ENCODE peak calls at places on chromosomes 7 and 10, in nine cellular contexts. One of them, this sample, is unnamed.

GRCh38 chr10:66827353-66827752 is 98.5 kb upstream of the LRRTM3 start:
- DNase-seq in GDM1: no peak
- DNase-seq in right lobe of liver: no peak
- DNase-seq in fibroblast of villous mesenchyme: peak
- DNase-seq in neural crest cell: no peak
- DNase-seq in stimulated activated CD4-positive, alpha-beta T cell treated with anti-CD3 and anti-CD28 coated beads, TNF-alpha, amount 100 ng/mL, for 1 hour: no peak
- DNase-seq in left cardiac atrium: no peak
- DNase-seq in kidney glomerular epithelial cell: peak
- DNase-seq in NCI-H1105 treated with DMSO at 0.1 percent for 48 hours: no peak
- DNase-seq in this sample: no peak

GRCh38 chr7:73526892-73527821 is 5.1 kb upstream of the BAZ1B start:
- DNase-seq in GDM1: no peak
- DNase-seq in right lobe of liver: no peak
- DNase-seq in fibroblast of villous mesenchyme: no peak
- DNase-seq in neural crest cell: no peak
- DNase-seq in stimulated activated CD4-positive, alpha-beta T cell treated with anti-CD3 and anti-CD28 coated beads, TNF-alpha, amount 100 ng/mL, for 1 hour: no peak
- DNase-seq in left cardiac atrium: no peak
- DNase-seq in kidney glomerular epithelial cell: no peak
- DNase-seq in NCI-H1105 treated with DMSO at 0.1 percent for 48 hours: no peak
- DNase-seq in this sample: no peak

GRCh38 chr7:107630342-107630741 is 30.3 kb upstream of the SLC26A4 start:
- DNase-seq in GDM1: no peak
- DNase-seq in right lobe of liver: no peak
- DNase-seq in fibroblast of villous mesenchyme: no peak
- DNase-seq in neural crest cell: no peak
- DNase-seq in stimulated activated CD4-positive, alpha-beta T cell treated with anti-CD3 and anti-CD28 coated beads, TNF-alpha, amount 100 ng/mL, for 1 hour: no peak
- DNase-seq in left cardiac atrium: no peak
- DNase-seq in kidney glomerular epithelial cell: no peak
- DNase-seq in NCI-H1105 treated with DMSO at 0.1 percent for 48 hours: no peak
- DNase-seq in this sample: no peak

GRCh38 chr10:87705339-87705738 is 45.7 kb downstream of the PAPSS2 start:
- DNase-seq in GDM1: no peak
- DNase-seq in right lobe of liver: no peak
- DNase-seq in fibroblast of villous mesenchyme: peak
- DNase-seq in neural crest cell: no peak
- DNase-seq in stimulated activated CD4-positive, alpha-beta T cell treated with anti-CD3 and anti-CD28 coated beads, TNF-alpha, amount 100 ng/mL, for 1 hour: no peak
- DNase-seq in left cardiac atrium: no peak
- DNase-seq in kidney glomerular epithelial cell: no peak
- DNase-seq in NCI-H1105 treated with DMSO at 0.1 percent for 48 hours: no peak
- DNase-seq in this sample: no peak

GRCh38 chr7:149855368-149856305 is 17.5 kb downstream of the ZNF862 start:
- DNase-seq in GDM1: no peak
- DNase-seq in right lobe of liver: no peak
- DNase-seq in fibroblast of villous mesenchyme: peak
- DNase-seq in neural crest cell: no peak
- DNase-seq in stimulated activated CD4-positive, alpha-beta T cell treated with anti-CD3 and anti-CD28 coated beads, TNF-alpha, amount 100 ng/mL, for 1 hour: no peak
- DNase-seq in left cardiac atrium: no peak
- DNase-seq in kidney glomerular epithelial cell: no peak
- DNase-seq in NCI-H1105 treated with DMSO at 0.1 percent for 48 hours: no peak
- DNase-seq in this sample: no peak

GRCh38 chr10:79022565-79023488 is 45.9 kb upstream of the ZMIZ1 start:
- DNase-seq in GDM1: no peak
- DNase-seq in right lobe of liver: no peak
- DNase-seq in fibroblast of villous mesenchyme: peak
- DNase-seq in neural crest cell: no peak
- DNase-seq in stimulated activated CD4-positive, alpha-beta T cell treated with anti-CD3 and anti-CD28 coated beads, TNF-alpha, amount 100 ng/mL, for 1 hour: no peak
- DNase-seq in left cardiac atrium: peak
- DNase-seq in kidney glomerular epithelial cell: no peak
- DNase-seq in NCI-H1105 treated with DMSO at 0.1 percent for 48 hours: no peak
- DNase-seq in this sample: no peak

GRCh38 chr10:13347235-13348156 is 597 bp downstream of the SEPHS1 start:
- DNase-seq in GDM1: peak
- DNase-seq in right lobe of liver: peak
- DNase-seq in fibroblast of villous mesenchyme: peak
- DNase-seq in neural crest cell: peak
- DNase-seq in stimulated activated CD4-positive, alpha-beta T cell treated with anti-CD3 and anti-CD28 coated beads, TNF-alpha, amount 100 ng/mL, for 1 hour: no peak
- DNase-seq in left cardiac atrium: peak
- DNase-seq in kidney glomerular epithelial cell: peak
- DNase-seq in NCI-H1105 treated with DMSO at 0.1 percent for 48 hours: peak
- DNase-seq in this sample: peak

GRCh38 chr10:70811881-70812280 is 3.9 kb upstream of the SGPL1 start:
- DNase-seq in GDM1: no peak
- DNase-seq in right lobe of liver: no peak
- DNase-seq in fibroblast of villous mesenchyme: no peak
- DNase-seq in neural crest cell: no peak
- DNase-seq in stimulated activated CD4-positive, alpha-beta T cell treated with anti-CD3 and anti-CD28 coated beads, TNF-alpha, amount 100 ng/mL, for 1 hour: no peak
- DNase-seq in left cardiac atrium: no peak
- DNase-seq in kidney glomerular epithelial cell: no peak
- DNase-seq in NCI-H1105 treated with DMSO at 0.1 percent for 48 hours: no peak
- DNase-seq in this sample: no peak

GRCh38 chr7:348962-349755 is 59.2 kb downstream of the FOXL3 start:
- DNase-seq in GDM1: no peak
- DNase-seq in right lobe of liver: no peak
- DNase-seq in fibroblast of villous mesenchyme: no peak
- DNase-seq in neural crest cell: no peak
- DNase-seq in stimulated activated CD4-positive, alpha-beta T cell treated with anti-CD3 and anti-CD28 coated beads, TNF-alpha, amount 100 ng/mL, for 1 hour: no peak
- DNase-seq in left cardiac atrium: no peak
- DNase-seq in kidney glomerular epithelial cell: no peak
- DNase-seq in NCI-H1105 treated with DMSO at 0.1 percent for 48 hours: no peak
- DNase-seq in this sample: no peak

GRCh38 chr10:114995468-114995867 is 57.5 kb downstream of the TRUB1 start:
- DNase-seq in GDM1: no peak
- DNase-seq in right lobe of liver: no peak
- DNase-seq in fibroblast of villous mesenchyme: no peak
- DNase-seq in neural crest cell: no peak
- DNase-seq in stimulated activated CD4-positive, alpha-beta T cell treated with anti-CD3 and anti-CD28 coated beads, TNF-alpha, amount 100 ng/mL, for 1 hour: no peak
- DNase-seq in left cardiac atrium: no peak
- DNase-seq in kidney glomerular epithelial cell: peak
- DNase-seq in NCI-H1105 treated with DMSO at 0.1 percent for 48 hours: no peak
- DNase-seq in this sample: no peak

GRCh38 chr7:2708041-2708440 is 20.0 kb downstream of the AMZ1 start:
- DNase-seq in GDM1: no peak
- DNase-seq in right lobe of liver: no peak
- DNase-seq in fibroblast of villous mesenchyme: no peak
- DNase-seq in neural crest cell: no peak
- DNase-seq in stimulated activated CD4-positive, alpha-beta T cell treated with anti-CD3 and anti-CD28 coated beads, TNF-alpha, amount 100 ng/mL, for 1 hour: no peak
- DNase-seq in left cardiac atrium: no peak
- DNase-seq in kidney glomerular epithelial cell: no peak
- DNase-seq in NCI-H1105 treated with DMSO at 0.1 percent for 48 hours: no peak
- DNase-seq in this sample: no peak

GRCh38 chr10:50604049-50604640 is 19.6 kb downstream of the SGMS1 start:
- DNase-seq in GDM1: no peak
- DNase-seq in right lobe of liver: no peak
- DNase-seq in fibroblast of villous mesenchyme: peak
- DNase-seq in neural crest cell: no peak
- DNase-seq in stimulated activated CD4-positive, alpha-beta T cell treated with anti-CD3 and anti-CD28 coated beads, TNF-alpha, amount 100 ng/mL, for 1 hour: no peak
- DNase-seq in left cardiac atrium: no peak
- DNase-seq in kidney glomerular epithelial cell: no peak
- DNase-seq in NCI-H1105 treated with DMSO at 0.1 percent for 48 hours: peak
- DNase-seq in this sample: no peak

GRCh38 chr10:76902949-76903348 is 734.7 kb downstream of the KCNMA1 start:
- DNase-seq in GDM1: peak
- DNase-seq in right lobe of liver: no peak
- DNase-seq in fibroblast of villous mesenchyme: peak
- DNase-seq in neural crest cell: peak
- DNase-seq in stimulated activated CD4-positive, alpha-beta T cell treated with anti-CD3 and anti-CD28 coated beads, TNF-alpha, amount 100 ng/mL, for 1 hour: no peak
- DNase-seq in left cardiac atrium: peak
- DNase-seq in kidney glomerular epithelial cell: no peak
- DNase-seq in NCI-H1105 treated with DMSO at 0.1 percent for 48 hours: no peak
- DNase-seq in this sample: peak

GRCh38 chr10:71632896-71633600 is 86.5 kb downstream of the C10orf105 start:
- DNase-seq in GDM1: no peak
- DNase-seq in right lobe of liver: no peak
- DNase-seq in fibroblast of villous mesenchyme: no peak
- DNase-seq in neural crest cell: no peak
- DNase-seq in stimulated activated CD4-positive, alpha-beta T cell treated with anti-CD3 and anti-CD28 coated beads, TNF-alpha, amount 100 ng/mL, for 1 hour: no peak
- DNase-seq in left cardiac atrium: no peak
- DNase-seq in kidney glomerular epithelial cell: no peak
- DNase-seq in NCI-H1105 treated with DMSO at 0.1 percent for 48 hours: no peak
- DNase-seq in this sample: no peak

GRCh38 chr7:84654287-84654686 is 459.7 kb upstream of the SEMA3A start:
- DNase-seq in GDM1: no peak
- DNase-seq in right lobe of liver: no peak
- DNase-seq in fibroblast of villous mesenchyme: no peak
- DNase-seq in neural crest cell: no peak
- DNase-seq in stimulated activated CD4-positive, alpha-beta T cell treated with anti-CD3 and anti-CD28 coated beads, TNF-alpha, amount 100 ng/mL, for 1 hour: no peak
- DNase-seq in left cardiac atrium: no peak
- DNase-seq in kidney glomerular epithelial cell: no peak
- DNase-seq in NCI-H1105 treated with DMSO at 0.1 percent for 48 hours: no peak
- DNase-seq in this sample: no peak

GRCh38 chr10:57694956-57695605 is 572.6 kb downstream of the IPMK start:
- DNase-seq in GDM1: no peak
- DNase-seq in right lobe of liver: no peak
- DNase-seq in fibroblast of villous mesenchyme: peak
- DNase-seq in neural crest cell: no peak
- DNase-seq in stimulated activated CD4-positive, alpha-beta T cell treated with anti-CD3 and anti-CD28 coated beads, TNF-alpha, amount 100 ng/mL, for 1 hour: no peak
- DNase-seq in left cardiac atrium: no peak
- DNase-seq in kidney glomerular epithelial cell: no peak
- DNase-seq in NCI-H1105 treated with DMSO at 0.1 percent for 48 hours: no peak
- DNase-seq in this sample: no peak

GRCh38 chr7:81501220-81501619 is 268.6 kb downstream of the HGF start:
- DNase-seq in GDM1: no peak
- DNase-seq in right lobe of liver: no peak
- DNase-seq in fibroblast of villous mesenchyme: peak
- DNase-seq in neural crest cell: no peak
- DNase-seq in stimulated activated CD4-positive, alpha-beta T cell treated with anti-CD3 and anti-CD28 coated beads, TNF-alpha, amount 100 ng/mL, for 1 hour: no peak
- DNase-seq in left cardiac atrium: no peak
- DNase-seq in kidney glomerular epithelial cell: peak
- DNase-seq in NCI-H1105 treated with DMSO at 0.1 percent for 48 hours: peak
- DNase-seq in this sample: no peak

GRCh38 chr10:5692476-5693358 is 8.1 kb downstream of the TASOR2 start:
- DNase-seq in GDM1: peak
- DNase-seq in right lobe of liver: peak
- DNase-seq in fibroblast of villous mesenchyme: peak
- DNase-seq in neural crest cell: peak
- DNase-seq in stimulated activated CD4-positive, alpha-beta T cell treated with anti-CD3 and anti-CD28 coated beads, TNF-alpha, amount 100 ng/mL, for 1 hour: no peak
- DNase-seq in left cardiac atrium: peak
- DNase-seq in kidney glomerular epithelial cell: peak
- DNase-seq in NCI-H1105 treated with DMSO at 0.1 percent for 48 hours: no peak
- DNase-seq in this sample: peak

GRCh38 chr7:107969856-107970255 is 33.1 kb downstream of the LAMB1 start:
- DNase-seq in GDM1: no peak
- DNase-seq in right lobe of liver: no peak
- DNase-seq in fibroblast of villous mesenchyme: no peak
- DNase-seq in neural crest cell: no peak
- DNase-seq in stimulated activated CD4-positive, alpha-beta T cell treated with anti-CD3 and anti-CD28 coated beads, TNF-alpha, amount 100 ng/mL, for 1 hour: no peak
- DNase-seq in left cardiac atrium: no peak
- DNase-seq in kidney glomerular epithelial cell: no peak
- DNase-seq in NCI-H1105 treated with DMSO at 0.1 percent for 48 hours: no peak
- DNase-seq in this sample: no peak

GRCh38 chr7:39644170-39644569 is 20.8 kb downstream of the RALA start:
- DNase-seq in GDM1: no peak
- DNase-seq in right lobe of liver: no peak
- DNase-seq in fibroblast of villous mesenchyme: no peak
- DNase-seq in neural crest cell: no peak
- DNase-seq in stimulated activated CD4-positive, alpha-beta T cell treated with anti-CD3 and anti-CD28 coated beads, TNF-alpha, amount 100 ng/mL, for 1 hour: no peak
- DNase-seq in left cardiac atrium: no peak
- DNase-seq in kidney glomerular epithelial cell: peak
- DNase-seq in NCI-H1105 treated with DMSO at 0.1 percent for 48 hours: no peak
- DNase-seq in this sample: no peak

GRCh38 chr10:99782447-99783286 is at the start of gene ABCC2:
- DNase-seq in GDM1: no peak
- DNase-seq in right lobe of liver: no peak
- DNase-seq in fibroblast of villous mesenchyme: no peak
- DNase-seq in neural crest cell: no peak
- DNase-seq in stimulated activated CD4-positive, alpha-beta T cell treated with anti-CD3 and anti-CD28 coated beads, TNF-alpha, amount 100 ng/mL, for 1 hour: no peak
- DNase-seq in left cardiac atrium: no peak
- DNase-seq in kidney glomerular epithelial cell: no peak
- DNase-seq in NCI-H1105 treated with DMSO at 0.1 percent for 48 hours: no peak
- DNase-seq in this sample: no peak

GRCh38 chr7:80150621-80151273 is 16.1 kb downstream of the GNAI1 start:
- DNase-seq in GDM1: no peak
- DNase-seq in right lobe of liver: no peak
- DNase-seq in fibroblast of villous mesenchyme: peak
- DNase-seq in neural crest cell: no peak
- DNase-seq in stimulated activated CD4-positive, alpha-beta T cell treated with anti-CD3 and anti-CD28 coated beads, TNF-alpha, amount 100 ng/mL, for 1 hour: no peak
- DNase-seq in left cardiac atrium: no peak
- DNase-seq in kidney glomerular epithelial cell: no peak
- DNase-seq in NCI-H1105 treated with DMSO at 0.1 percent for 48 hours: no peak
- DNase-seq in this sample: no peak

GRCh38 chr10:75911426-75911825 is 480.0 kb downstream of the LRMDA start:
- DNase-seq in GDM1: no peak
- DNase-seq in right lobe of liver: no peak
- DNase-seq in fibroblast of villous mesenchyme: no peak
- DNase-seq in neural crest cell: no peak
- DNase-seq in stimulated activated CD4-positive, alpha-beta T cell treated with anti-CD3 and anti-CD28 coated beads, TNF-alpha, amount 100 ng/mL, for 1 hour: no peak
- DNase-seq in left cardiac atrium: no peak
- DNase-seq in kidney glomerular epithelial cell: peak
- DNase-seq in NCI-H1105 treated with DMSO at 0.1 percent for 48 hours: no peak
- DNase-seq in this sample: no peak

GRCh38 chr7:81616951-81617350 is 152.9 kb downstream of the HGF start:
- DNase-seq in GDM1: no peak
- DNase-seq in right lobe of liver: no peak
- DNase-seq in fibroblast of villous mesenchyme: no peak
- DNase-seq in neural crest cell: no peak
- DNase-seq in stimulated activated CD4-positive, alpha-beta T cell treated with anti-CD3 and anti-CD28 coated beads, TNF-alpha, amount 100 ng/mL, for 1 hour: no peak
- DNase-seq in left cardiac atrium: no peak
- DNase-seq in kidney glomerular epithelial cell: peak
- DNase-seq in NCI-H1105 treated with DMSO at 0.1 percent for 48 hours: no peak
- DNase-seq in this sample: no peak

GRCh38 chr7:96676901-96677300 is 32.7 kb downstream of the SEM1 start:
- DNase-seq in GDM1: no peak
- DNase-seq in right lobe of liver: no peak
- DNase-seq in fibroblast of villous mesenchyme: no peak
- DNase-seq in neural crest cell: no peak
- DNase-seq in stimulated activated CD4-positive, alpha-beta T cell treated with anti-CD3 and anti-CD28 coated beads, TNF-alpha, amount 100 ng/mL, for 1 hour: no peak
- DNase-seq in left cardiac atrium: no peak
- DNase-seq in kidney glomerular epithelial cell: no peak
- DNase-seq in NCI-H1105 treated with DMSO at 0.1 percent for 48 hours: no peak
- DNase-seq in this sample: no peak

GRCh38 chr10:71483871-71484270 is 87.2 kb downstream of the CDH23 start:
- DNase-seq in GDM1: no peak
- DNase-seq in right lobe of liver: no peak
- DNase-seq in fibroblast of villous mesenchyme: no peak
- DNase-seq in neural crest cell: no peak
- DNase-seq in stimulated activated CD4-positive, alpha-beta T cell treated with anti-CD3 and anti-CD28 coated beads, TNF-alpha, amount 100 ng/mL, for 1 hour: no peak
- DNase-seq in left cardiac atrium: no peak
- DNase-seq in kidney glomerular epithelial cell: no peak
- DNase-seq in NCI-H1105 treated with DMSO at 0.1 percent for 48 hours: no peak
- DNase-seq in this sample: no peak

GRCh38 chr10:86316990-86317389 is 49.6 kb downstream of the GRID1 start:
- DNase-seq in GDM1: no peak
- DNase-seq in right lobe of liver: no peak
- DNase-seq in fibroblast of villous mesenchyme: no peak
- DNase-seq in neural crest cell: no peak
- DNase-seq in stimulated activated CD4-positive, alpha-beta T cell treated with anti-CD3 and anti-CD28 coated beads, TNF-alpha, amount 100 ng/mL, for 1 hour: no peak
- DNase-seq in left cardiac atrium: no peak
- DNase-seq in kidney glomerular epithelial cell: no peak
- DNase-seq in NCI-H1105 treated with DMSO at 0.1 percent for 48 hours: no peak
- DNase-seq in this sample: no peak

GRCh38 chr7:101861223-101861775 is 43.9 kb downstream of the CUX1 start:
- DNase-seq in GDM1: no peak
- DNase-seq in right lobe of liver: no peak
- DNase-seq in fibroblast of villous mesenchyme: no peak
- DNase-seq in neural crest cell: no peak
- DNase-seq in stimulated activated CD4-positive, alpha-beta T cell treated with anti-CD3 and anti-CD28 coated beads, TNF-alpha, amount 100 ng/mL, for 1 hour: no peak
- DNase-seq in left cardiac atrium: no peak
- DNase-seq in kidney glomerular epithelial cell: no peak
- DNase-seq in NCI-H1105 treated with DMSO at 0.1 percent for 48 hours: no peak
- DNase-seq in this sample: no peak

GRCh38 chr10:101400529-101400928 is 46.6 kb downstream of the BTRC start:
- DNase-seq in GDM1: no peak
- DNase-seq in right lobe of liver: no peak
- DNase-seq in fibroblast of villous mesenchyme: no peak
- DNase-seq in neural crest cell: no peak
- DNase-seq in stimulated activated CD4-positive, alpha-beta T cell treated with anti-CD3 and anti-CD28 coated beads, TNF-alpha, amount 100 ng/mL, for 1 hour: no peak
- DNase-seq in left cardiac atrium: no peak
- DNase-seq in kidney glomerular epithelial cell: no peak
- DNase-seq in NCI-H1105 treated with DMSO at 0.1 percent for 48 hours: no peak
- DNase-seq in this sample: no peak

GRCh38 chr7:93142127-93142526 is 6.1 kb downstream of the SAMD9L start:
- DNase-seq in GDM1: no peak
- DNase-seq in right lobe of liver: no peak
- DNase-seq in fibroblast of villous mesenchyme: no peak
- DNase-seq in neural crest cell: no peak
- DNase-seq in stimulated activated CD4-positive, alpha-beta T cell treated with anti-CD3 and anti-CD28 coated beads, TNF-alpha, amount 100 ng/mL, for 1 hour: no peak
- DNase-seq in left cardiac atrium: no peak
- DNase-seq in kidney glomerular epithelial cell: no peak
- DNase-seq in NCI-H1105 treated with DMSO at 0.1 percent for 48 hours: no peak
- DNase-seq in this sample: no peak

GRCh38 chr10:5665380-5666323 is 743 bp downstream of the ASB13 start:
- DNase-seq in GDM1: no peak
- DNase-seq in right lobe of liver: peak
- DNase-seq in fibroblast of villous mesenchyme: peak
- DNase-seq in neural crest cell: peak
- DNase-seq in stimulated activated CD4-positive, alpha-beta T cell treated with anti-CD3 and anti-CD28 coated beads, TNF-alpha, amount 100 ng/mL, for 1 hour: no peak
- DNase-seq in left cardiac atrium: peak
- DNase-seq in kidney glomerular epithelial cell: no peak
- DNase-seq in NCI-H1105 treated with DMSO at 0.1 percent for 48 hours: no peak
- DNase-seq in this sample: peak

This sample was measured in retina.